ENCODE peak calls at places on chromosomes 7 and 10, in nine cellular contexts. One of them, this sample, is unnamed.

GRCh38 chr10:90167174-90168064 is 466.0 kb downstream of the KIF20B start:
- DNase-seq in activated T-cell treated with anti-CD3 and anti-CD28 coated beads for 48 hours: no peak
- DNase-seq in CD8-positive, alpha-beta T cell: no peak
- DNase-seq in HFFc6: no peak
- DNase-seq in GM03348: no peak
- DNase-seq in fibroblast of lung: peak; percentile 75
- DNase-seq in AG08396: no peak
- DNase-seq in AG10803: no peak
- DNase-seq in renal cortical epithelial cell: peak; percentile 57
- DNase-seq in this sample: no peak

GRCh38 chr10:6204063-6204340 is 1.3 kb downstream of the PFKFB3 start:
- DNase-seq in activated T-cell treated with anti-CD3 and anti-CD28 coated beads for 48 hours: peak; percentile 62
- DNase-seq in CD8-positive, alpha-beta T cell: peak; percentile 39
- DNase-seq in HFFc6: no peak
- DNase-seq in GM03348: peak; percentile 57
- DNase-seq in fibroblast of lung: peak; percentile 38
- DNase-seq in AG08396: peak; percentile 52
- DNase-seq in AG10803: no peak
- DNase-seq in renal cortical epithelial cell: no peak
- DNase-seq in this sample: peak; percentile 88

GRCh38 chr7:618539-619355 is 99.1 kb upstream of the PDGFA start:
- DNase-seq in activated T-cell treated with anti-CD3 and anti-CD28 coated beads for 48 hours: peak; percentile 50
- DNase-seq in CD8-positive, alpha-beta T cell: peak; percentile 64
- DNase-seq in HFFc6: no peak
- DNase-seq in GM03348: no peak
- DNase-seq in fibroblast of lung: no peak
- DNase-seq in AG08396: no peak
- DNase-seq in AG10803: no peak
- DNase-seq in renal cortical epithelial cell: no peak
- DNase-seq in this sample: peak; percentile 54

GRCh38 chr7:100400041-100400440 is 26.8 kb downstream of the PILRA start:
- DNase-seq in activated T-cell treated with anti-CD3 and anti-CD28 coated beads for 48 hours: no peak
- DNase-seq in CD8-positive, alpha-beta T cell: no peak
- DNase-seq in HFFc6: no peak
- DNase-seq in GM03348: no peak
- DNase-seq in fibroblast of lung: no peak
- DNase-seq in AG08396: no peak
- DNase-seq in AG10803: no peak
- DNase-seq in renal cortical epithelial cell: no peak
- DNase-seq in this sample: no peak

GRCh38 chr7:124992881-124993562 is 63.4 kb upstream of the POT1 start:
- DNase-seq in activated T-cell treated with anti-CD3 and anti-CD28 coated beads for 48 hours: no peak
- DNase-seq in CD8-positive, alpha-beta T cell: no peak
- DNase-seq in HFFc6: peak; percentile 78
- DNase-seq in GM03348: peak; percentile 74
- DNase-seq in fibroblast of lung: peak; percentile 95
- DNase-seq in AG08396: peak; percentile 65
- DNase-seq in AG10803: peak; percentile 60
- DNase-seq in renal cortical epithelial cell: peak; percentile 86
- DNase-seq in this sample: no peak

GRCh38 chr10:112587709-112588108 is 140.7 kb downstream of the VTI1A start:
- DNase-seq in activated T-cell treated with anti-CD3 and anti-CD28 coated beads for 48 hours: no peak
- DNase-seq in CD8-positive, alpha-beta T cell: no peak
- DNase-seq in HFFc6: peak; percentile 1
- DNase-seq in GM03348: no peak
- DNase-seq in fibroblast of lung: peak; percentile 62
- DNase-seq in AG08396: no peak
- DNase-seq in AG10803: peak; percentile 46
- DNase-seq in renal cortical epithelial cell: peak; percentile 13
- DNase-seq in this sample: no peak

GRCh38 chr7:80432166-80432565 is 79.7 kb downstream of the GNAT3 start:
- DNase-seq in activated T-cell treated with anti-CD3 and anti-CD28 coated beads for 48 hours: no peak
- DNase-seq in CD8-positive, alpha-beta T cell: no peak
- DNase-seq in HFFc6: no peak
- DNase-seq in GM03348: no peak
- DNase-seq in fibroblast of lung: no peak
- DNase-seq in AG08396: no peak
- DNase-seq in AG10803: no peak
- DNase-seq in renal cortical epithelial cell: peak; percentile 34
- DNase-seq in this sample: no peak

GRCh38 chr10:71333154-71333887 is 14.3 kb downstream of the SLC29A3 start:
- DNase-seq in activated T-cell treated with anti-CD3 and anti-CD28 coated beads for 48 hours: no peak
- DNase-seq in CD8-positive, alpha-beta T cell: no peak
- DNase-seq in HFFc6: no peak
- DNase-seq in GM03348: no peak
- DNase-seq in fibroblast of lung: no peak
- DNase-seq in AG08396: no peak
- DNase-seq in AG10803: no peak
- DNase-seq in renal cortical epithelial cell: no peak
- DNase-seq in this sample: peak; percentile 76

GRCh38 chr10:740936-741431 is 51.5 kb upstream of the DIP2C start:
- DNase-seq in activated T-cell treated with anti-CD3 and anti-CD28 coated beads for 48 hours: no peak
- DNase-seq in CD8-positive, alpha-beta T cell: no peak
- DNase-seq in HFFc6: no peak
- DNase-seq in GM03348: no peak
- DNase-seq in fibroblast of lung: no peak
- DNase-seq in AG08396: no peak
- DNase-seq in AG10803: no peak
- DNase-seq in renal cortical epithelial cell: no peak
- DNase-seq in this sample: no peak

GRCh38 chr10:128095023-128095752 is 31.0 kb downstream of the MKI67 start:
- DNase-seq in activated T-cell treated with anti-CD3 and anti-CD28 coated beads for 48 hours: peak; percentile 17
- DNase-seq in CD8-positive, alpha-beta T cell: peak; percentile 26
- DNase-seq in HFFc6: no peak
- DNase-seq in GM03348: no peak
- DNase-seq in fibroblast of lung: no peak
- DNase-seq in AG08396: no peak
- DNase-seq in AG10803: no peak
- DNase-seq in renal cortical epithelial cell: no peak
- DNase-seq in this sample: no peak

GRCh38 chr10:131833446-131834080 is 67.2 kb upstream of the PPP2R2D start:
- DNase-seq in activated T-cell treated with anti-CD3 and anti-CD28 coated beads for 48 hours: no peak
- DNase-seq in CD8-positive, alpha-beta T cell: no peak
- DNase-seq in HFFc6: no peak
- DNase-seq in GM03348: no peak
- DNase-seq in fibroblast of lung: no peak
- DNase-seq in AG08396: no peak
- DNase-seq in AG10803: no peak
- DNase-seq in renal cortical epithelial cell: no peak
- DNase-seq in this sample: peak; percentile 45

GRCh38 chr10:71272122-71272771 is 46.8 kb upstream of the SLC29A3 start:
- DNase-seq in activated T-cell treated with anti-CD3 and anti-CD28 coated beads for 48 hours: no peak
- DNase-seq in CD8-positive, alpha-beta T cell: no peak
- DNase-seq in HFFc6: peak; percentile 71
- DNase-seq in GM03348: peak; percentile 75
- DNase-seq in fibroblast of lung: peak; percentile 82
- DNase-seq in AG08396: peak; percentile 66
- DNase-seq in AG10803: peak; percentile 68
- DNase-seq in renal cortical epithelial cell: no peak
- DNase-seq in this sample: no peak

GRCh38 chr10:74855027-74855426 is 28.6 kb downstream of the KAT6B start:
- DNase-seq in activated T-cell treated with anti-CD3 and anti-CD28 coated beads for 48 hours: no peak
- DNase-seq in CD8-positive, alpha-beta T cell: no peak
- DNase-seq in HFFc6: no peak
- DNase-seq in GM03348: peak; percentile 14
- DNase-seq in fibroblast of lung: no peak
- DNase-seq in AG08396: no peak
- DNase-seq in AG10803: no peak
- DNase-seq in renal cortical epithelial cell: no peak
- DNase-seq in this sample: no peak

GRCh38 chr10:71308244-71308643 is 10.8 kb upstream of the SLC29A3 start:
- DNase-seq in activated T-cell treated with anti-CD3 and anti-CD28 coated beads for 48 hours: no peak
- DNase-seq in CD8-positive, alpha-beta T cell: no peak
- DNase-seq in HFFc6: no peak
- DNase-seq in GM03348: no peak
- DNase-seq in fibroblast of lung: no peak
- DNase-seq in AG08396: no peak
- DNase-seq in AG10803: no peak
- DNase-seq in renal cortical epithelial cell: no peak
- DNase-seq in this sample: no peak

GRCh38 chr7:105648561-105649401 is 67.5 kb upstream of the EFCAB10 start:
- DNase-seq in activated T-cell treated with anti-CD3 and anti-CD28 coated beads for 48 hours: no peak
- DNase-seq in CD8-positive, alpha-beta T cell: no peak
- DNase-seq in HFFc6: no peak
- DNase-seq in GM03348: no peak
- DNase-seq in fibroblast of lung: peak; percentile 13
- DNase-seq in AG08396: no peak
- DNase-seq in AG10803: no peak
- DNase-seq in renal cortical epithelial cell: peak; percentile 73
- DNase-seq in this sample: peak; percentile 48

GRCh38 chr7:120272896-120273475 is at the start of gene KCND2:
- DNase-seq in activated T-cell treated with anti-CD3 and anti-CD28 coated beads for 48 hours: no peak
- DNase-seq in CD8-positive, alpha-beta T cell: no peak
- DNase-seq in HFFc6: no peak
- DNase-seq in GM03348: peak; percentile 50
- DNase-seq in fibroblast of lung: no peak
- DNase-seq in AG08396: peak; percentile 17
- DNase-seq in AG10803: no peak
- DNase-seq in renal cortical epithelial cell: no peak
- DNase-seq in this sample: peak; percentile 48

GRCh38 chr10:71828702-71829101 is 22.3 kb downstream of the PSAP start:
- DNase-seq in activated T-cell treated with anti-CD3 and anti-CD28 coated beads for 48 hours: no peak
- DNase-seq in CD8-positive, alpha-beta T cell: no peak
- DNase-seq in HFFc6: no peak
- DNase-seq in GM03348: no peak
- DNase-seq in fibroblast of lung: no peak
- DNase-seq in AG08396: no peak
- DNase-seq in AG10803: no peak
- DNase-seq in renal cortical epithelial cell: no peak
- DNase-seq in this sample: no peak

GRCh38 chr7:26078437-26079362 is 73.3 kb upstream of the NFE2L3 start:
- DNase-seq in activated T-cell treated with anti-CD3 and anti-CD28 coated beads for 48 hours: peak; percentile 75
- DNase-seq in CD8-positive, alpha-beta T cell: peak; percentile 76
- DNase-seq in HFFc6: no peak
- DNase-seq in GM03348: peak; percentile 42
- DNase-seq in fibroblast of lung: peak; percentile 20
- DNase-seq in AG08396: no peak
- DNase-seq in AG10803: peak; percentile 3
- DNase-seq in renal cortical epithelial cell: peak; percentile 63
- DNase-seq in this sample: peak; percentile 81

GRCh38 chr7:50914460-50914859 is 131.8 kb upstream of the GRB10 start:
- DNase-seq in activated T-cell treated with anti-CD3 and anti-CD28 coated beads for 48 hours: no peak
- DNase-seq in CD8-positive, alpha-beta T cell: no peak
- DNase-seq in HFFc6: no peak
- DNase-seq in GM03348: no peak
- DNase-seq in fibroblast of lung: no peak
- DNase-seq in AG08396: no peak
- DNase-seq in AG10803: no peak
- DNase-seq in renal cortical epithelial cell: peak; percentile 44
- DNase-seq in this sample: no peak

GRCh38 chr7:157276731-157277562 is 59.9 kb upstream of the DNAJB6 start:
- DNase-seq in activated T-cell treated with anti-CD3 and anti-CD28 coated beads for 48 hours: no peak
- DNase-seq in CD8-positive, alpha-beta T cell: no peak
- DNase-seq in HFFc6: peak; percentile 30
- DNase-seq in GM03348: peak; percentile 35
- DNase-seq in fibroblast of lung: peak; percentile 39
- DNase-seq in AG08396: no peak
- DNase-seq in AG10803: peak; percentile 40
- DNase-seq in renal cortical epithelial cell: peak; percentile 15
- DNase-seq in this sample: peak; percentile 70

GRCh38 chr7:73894851-73895441 is 34.0 kb downstream of the TMEM270 start:
- DNase-seq in activated T-cell treated with anti-CD3 and anti-CD28 coated beads for 48 hours: no peak
- DNase-seq in CD8-positive, alpha-beta T cell: no peak
- DNase-seq in HFFc6: peak; percentile 97
- DNase-seq in GM03348: peak; percentile 98
- DNase-seq in fibroblast of lung: peak; percentile 98
- DNase-seq in AG08396: peak; percentile 94
- DNase-seq in AG10803: peak; percentile 99
- DNase-seq in renal cortical epithelial cell: peak; percentile 59
- DNase-seq in this sample: peak; percentile 77

GRCh38 chr10:26488344-26488743 is 50.2 kb downstream of the APBB1IP start:
- DNase-seq in activated T-cell treated with anti-CD3 and anti-CD28 coated beads for 48 hours: no peak
- DNase-seq in CD8-positive, alpha-beta T cell: no peak
- DNase-seq in HFFc6: peak; percentile 32
- DNase-seq in GM03348: no peak
- DNase-seq in fibroblast of lung: peak; percentile 49
- DNase-seq in AG08396: no peak
- DNase-seq in AG10803: peak; percentile 34
- DNase-seq in renal cortical epithelial cell: peak; percentile 81
- DNase-seq in this sample: no peak

GRCh38 chr7:73519867-73520672 is 2.0 kb downstream of the BAZ1B start:
- DNase-seq in activated T-cell treated with anti-CD3 and anti-CD28 coated beads for 48 hours: peak; percentile 11
- DNase-seq in CD8-positive, alpha-beta T cell: no peak
- DNase-seq in HFFc6: no peak
- DNase-seq in GM03348: peak; percentile 15
- DNase-seq in fibroblast of lung: peak; percentile 11
- DNase-seq in AG08396: peak; percentile 14
- DNase-seq in AG10803: no peak
- DNase-seq in renal cortical epithelial cell: no peak
- DNase-seq in this sample: no peak

GRCh38 chr7:70042533-70042932 is 444.3 kb downstream of the AUTS2 start:
- DNase-seq in activated T-cell treated with anti-CD3 and anti-CD28 coated beads for 48 hours: no peak
- DNase-seq in CD8-positive, alpha-beta T cell: no peak
- DNase-seq in HFFc6: no peak
- DNase-seq in GM03348: peak; percentile 42
- DNase-seq in fibroblast of lung: peak; percentile 56
- DNase-seq in AG08396: peak; percentile 4
- DNase-seq in AG10803: peak; percentile 77
- DNase-seq in renal cortical epithelial cell: peak; percentile 46
- DNase-seq in this sample: no peak

This sample was measured in upper lobe of right lung.